ENCODE peak calls at places on chromosomes 3 and 15, in nine cellular contexts. One of them, this sample, is unnamed.
A peak's percentile ranks its signal among the peaks of the same experiment; 100 is the strongest.

GRCh38 chr15:37093480-37094410 is 6.6 kb downstream of the MEIS2 start:
- DNase-seq in RWPE2: no peak
- DNase-seq in mucosa of descending colon: no peak
- DNase-seq in GM10248: no peak
- DNase-seq in adipocyte: peak; percentile 68
- DNase-seq in GM12891: no peak
- DNase-seq in GM12892: no peak
- DNase-seq in activated T-helper 1 cell treated with anti-CD3 and anti-CD28 coated beads, Interleukin-2, amount 50 U/mL, for 16 hours: no peak
- DNase-seq in NCI-H1092: no peak
- DNase-seq in this sample: no peak

GRCh38 chr3:46923559-46924350 is 46.2 kb downstream of the PTH1R start:
- DNase-seq in RWPE2: peak; percentile 49
- DNase-seq in GM12892: peak; percentile 69
- DNase-seq in adipocyte: peak; percentile 63
- DNase-seq in GM12891: no peak
- DNase-seq in mucosa of descending colon: no peak
- DNase-seq in GM10248: peak; percentile 76
- DNase-seq in NCI-H1092: no peak
- DNase-seq in activated T-helper 1 cell treated with anti-CD3 and anti-CD28 coated beads, Interleukin-2, amount 50 U/mL, for 16 hours: no peak
- DNase-seq in this sample: no peak

GRCh38 chr3:99714146-99714545 is 75.8 kb downstream of the COL8A1 start:
- DNase-seq in adipocyte: peak; percentile 73
- DNase-seq in GM12891: no peak
- DNase-seq in RWPE2: no peak
- DNase-seq in mucosa of descending colon: no peak
- DNase-seq in activated T-helper 1 cell treated with anti-CD3 and anti-CD28 coated beads, Interleukin-2, amount 50 U/mL, for 16 hours: no peak
- DNase-seq in GM12892: no peak
- DNase-seq in NCI-H1092: no peak
- DNase-seq in GM10248: no peak
- DNase-seq in this sample: no peak

GRCh38 chr15:29061746-29062660 is 176.2 kb downstream of the APBA2 start:
- DNase-seq in RWPE2: no peak
- DNase-seq in GM12892: no peak
- DNase-seq in mucosa of descending colon: no peak
- DNase-seq in GM10248: no peak
- DNase-seq in NCI-H1092: no peak
- DNase-seq in adipocyte: no peak
- DNase-seq in activated T-helper 1 cell treated with anti-CD3 and anti-CD28 coated beads, Interleukin-2, amount 50 U/mL, for 16 hours: no peak
- DNase-seq in GM12891: no peak
- DNase-seq in this sample: no peak

GRCh38 chr3:139646505-139646904 is 31.3 kb downstream of the NMNAT3 start:
- DNase-seq in adipocyte: no peak
- DNase-seq in GM12891: no peak
- DNase-seq in mucosa of descending colon: no peak
- DNase-seq in NCI-H1092: no peak
- DNase-seq in RWPE2: no peak
- DNase-seq in GM12892: no peak
- DNase-seq in activated T-helper 1 cell treated with anti-CD3 and anti-CD28 coated beads, Interleukin-2, amount 50 U/mL, for 16 hours: no peak
- DNase-seq in GM10248: no peak
- DNase-seq in this sample: no peak

GRCh38 chr3:30188713-30189112 is 417.7 kb upstream of the TGFBR2 start:
- DNase-seq in adipocyte: no peak
- DNase-seq in RWPE2: peak; percentile 64
- DNase-seq in GM12891: no peak
- DNase-seq in mucosa of descending colon: peak; percentile 3
- DNase-seq in GM10248: no peak
- DNase-seq in GM12892: no peak
- DNase-seq in NCI-H1092: peak; percentile 71
- DNase-seq in activated T-helper 1 cell treated with anti-CD3 and anti-CD28 coated beads, Interleukin-2, amount 50 U/mL, for 16 hours: no peak
- DNase-seq in this sample: no peak

GRCh38 chr3:123155471-123156011 is 46.2 kb upstream of the SEC22A start:
- DNase-seq in adipocyte: no peak
- DNase-seq in GM12892: no peak
- DNase-seq in activated T-helper 1 cell treated with anti-CD3 and anti-CD28 coated beads, Interleukin-2, amount 50 U/mL, for 16 hours: no peak
- DNase-seq in GM12891: no peak
- DNase-seq in NCI-H1092: no peak
- DNase-seq in RWPE2: no peak
- DNase-seq in mucosa of descending colon: no peak
- DNase-seq in GM10248: no peak
- DNase-seq in this sample: no peak

GRCh38 chr15:67043939-67044771 is 21.2 kb upstream of the SMAD3 start:
- DNase-seq in RWPE2: peak; percentile 86
- DNase-seq in NCI-H1092: no peak
- DNase-seq in GM12892: no peak
- DNase-seq in GM10248: no peak
- DNase-seq in activated T-helper 1 cell treated with anti-CD3 and anti-CD28 coated beads, Interleukin-2, amount 50 U/mL, for 16 hours: no peak
- DNase-seq in mucosa of descending colon: no peak
- DNase-seq in GM12891: no peak
- DNase-seq in adipocyte: peak; percentile 90
- DNase-seq in this sample: peak; percentile 56

GRCh38 chr3:13039286-13039896 is 33.8 kb downstream of the IQSEC1 start:
- DNase-seq in GM10248: no peak
- DNase-seq in activated T-helper 1 cell treated with anti-CD3 and anti-CD28 coated beads, Interleukin-2, amount 50 U/mL, for 16 hours: no peak
- DNase-seq in adipocyte: no peak
- DNase-seq in GM12892: no peak
- DNase-seq in RWPE2: no peak
- DNase-seq in mucosa of descending colon: no peak
- DNase-seq in NCI-H1092: peak; percentile 22
- DNase-seq in GM12891: no peak
- DNase-seq in this sample: no peak

GRCh38 chr3:94513600-94513999 is 450.7 kb downstream of the NSUN3 start:
- DNase-seq in GM10248: no peak
- DNase-seq in activated T-helper 1 cell treated with anti-CD3 and anti-CD28 coated beads, Interleukin-2, amount 50 U/mL, for 16 hours: no peak
- DNase-seq in GM12892: no peak
- DNase-seq in NCI-H1092: no peak
- DNase-seq in mucosa of descending colon: no peak
- DNase-seq in adipocyte: no peak
- DNase-seq in RWPE2: no peak
- DNase-seq in GM12891: no peak
- DNase-seq in this sample: no peak

GRCh38 chr3:122942937-122943827 is 84.4 kb downstream of the SEMA5B start:
- DNase-seq in NCI-H1092: peak; percentile 67
- DNase-seq in activated T-helper 1 cell treated with anti-CD3 and anti-CD28 coated beads, Interleukin-2, amount 50 U/mL, for 16 hours: no peak
- DNase-seq in adipocyte: peak; percentile 60
- DNase-seq in GM10248: peak; percentile 75
- DNase-seq in GM12892: peak; percentile 64
- DNase-seq in GM12891: peak; percentile 68
- DNase-seq in mucosa of descending colon: peak; percentile 75
- DNase-seq in RWPE2: no peak
- DNase-seq in this sample: no peak

GRCh38 chr15:59309405-59309804 is 63.3 kb downstream of the MYO1E start:
- DNase-seq in activated T-helper 1 cell treated with anti-CD3 and anti-CD28 coated beads, Interleukin-2, amount 50 U/mL, for 16 hours: no peak
- DNase-seq in GM10248: no peak
- DNase-seq in NCI-H1092: no peak
- DNase-seq in mucosa of descending colon: no peak
- DNase-seq in GM12891: no peak
- DNase-seq in adipocyte: no peak
- DNase-seq in RWPE2: no peak
- DNase-seq in GM12892: no peak
- DNase-seq in this sample: no peak

GRCh38 chr15:82647045-82647834 is at the start of gene CPEB1:
- DNase-seq in GM10248: peak; percentile 41
- DNase-seq in NCI-H1092: no peak
- DNase-seq in GM12891: no peak
- DNase-seq in RWPE2: no peak
- DNase-seq in GM12892: no peak
- DNase-seq in adipocyte: peak; percentile 79
- DNase-seq in mucosa of descending colon: peak; percentile 15
- DNase-seq in activated T-helper 1 cell treated with anti-CD3 and anti-CD28 coated beads, Interleukin-2, amount 50 U/mL, for 16 hours: no peak
- DNase-seq in this sample: no peak

GRCh38 chr3:58609990-58610389 is 32.8 kb upstream of the FAM107A start:
- DNase-seq in RWPE2: no peak
- DNase-seq in GM12892: no peak
- DNase-seq in GM10248: no peak
- DNase-seq in mucosa of descending colon: no peak
- DNase-seq in GM12891: no peak
- DNase-seq in adipocyte: no peak
- DNase-seq in activated T-helper 1 cell treated with anti-CD3 and anti-CD28 coated beads, Interleukin-2, amount 50 U/mL, for 16 hours: no peak
- DNase-seq in NCI-H1092: no peak
- DNase-seq in this sample: no peak

GRCh38 chr3:134799393-134799792 is 4.3 kb downstream of the EPHB1 start:
- DNase-seq in mucosa of descending colon: no peak
- DNase-seq in adipocyte: peak; percentile 47
- DNase-seq in activated T-helper 1 cell treated with anti-CD3 and anti-CD28 coated beads, Interleukin-2, amount 50 U/mL, for 16 hours: no peak
- DNase-seq in NCI-H1092: no peak
- DNase-seq in GM12892: no peak
- DNase-seq in GM12891: no peak
- DNase-seq in GM10248: no peak
- DNase-seq in RWPE2: no peak
- DNase-seq in this sample: peak; percentile 4

GRCh38 chr3:157856078-157856939 is 249.9 kb downstream of the SHOX2 start:
- DNase-seq in GM10248: no peak
- DNase-seq in adipocyte: no peak
- DNase-seq in NCI-H1092: peak; percentile 15
- DNase-seq in activated T-helper 1 cell treated with anti-CD3 and anti-CD28 coated beads, Interleukin-2, amount 50 U/mL, for 16 hours: no peak
- DNase-seq in mucosa of descending colon: no peak
- DNase-seq in RWPE2: no peak
- DNase-seq in GM12892: no peak
- DNase-seq in GM12891: no peak
- DNase-seq in this sample: no peak

GRCh38 chr3:62798000-62798399 is 77.2 kb downstream of the CADPS start:
- DNase-seq in mucosa of descending colon: peak; percentile 1
- DNase-seq in GM12891: no peak
- DNase-seq in RWPE2: no peak
- DNase-seq in activated T-helper 1 cell treated with anti-CD3 and anti-CD28 coated beads, Interleukin-2, amount 50 U/mL, for 16 hours: no peak
- DNase-seq in GM10248: no peak
- DNase-seq in adipocyte: no peak
- DNase-seq in NCI-H1092: no peak
- DNase-seq in GM12892: no peak
- DNase-seq in this sample: no peak

GRCh38 chr15:79035111-79035601 is 55.4 kb downstream of the RASGRF1 start:
- DNase-seq in activated T-helper 1 cell treated with anti-CD3 and anti-CD28 coated beads, Interleukin-2, amount 50 U/mL, for 16 hours: no peak
- DNase-seq in GM10248: peak; percentile 63
- DNase-seq in RWPE2: no peak
- DNase-seq in GM12891: no peak
- DNase-seq in GM12892: no peak
- DNase-seq in adipocyte: peak; percentile 2
- DNase-seq in NCI-H1092: no peak
- DNase-seq in mucosa of descending colon: no peak
- DNase-seq in this sample: no peak

GRCh38 chr3:13282986-13283876 is 136.9 kb downstream of the NUP210 start:
- DNase-seq in GM10248: no peak
- DNase-seq in GM12891: peak; percentile 58
- DNase-seq in activated T-helper 1 cell treated with anti-CD3 and anti-CD28 coated beads, Interleukin-2, amount 50 U/mL, for 16 hours: no peak
- DNase-seq in RWPE2: peak; percentile 15
- DNase-seq in adipocyte: peak; percentile 20
- DNase-seq in NCI-H1092: no peak
- DNase-seq in mucosa of descending colon: no peak
- DNase-seq in GM12892: no peak
- DNase-seq in this sample: no peak

This sample was measured in BJ.